ENCODE peak calls at places on chromosomes 2 and 18, in seven cellular contexts. M is heart left ventricle; N is esophagus squamous epithelium; E is tibial nerve; K is CD8-positive, alpha-beta T cell; O is PC-3; Y is HCT116. P is an unnamed sample. For H3K4me1 and H3K36me3, the result is how much of the 10 kb centered on the place peaks cover.

GRCh38 chr18:23077493-23078256 is 57.6 kb upstream of the CABLES1 start:
- DNase-seq in M (no peak), N (no peak), E (no peak), K (no peak), O (peak), Y (no peak), P (no peak)

GRCh38 chr2:66987747-66988146 is 409.4 kb upstream of the ETAA1 start:
- DNase-seq in M (no peak), N (no peak), E (no peak), K (no peak), O (no peak), Y (no peak), P (no peak)

GRCh38 chr18:79397288-79397829 is 1.6 kb downstream of the NFATC1 start:
- DNase-seq in M (peak), N (no peak), E (no peak), K (no peak), O (no peak), Y (no peak), P (no peak)

GRCh38 chr2:138536302-138536701 is 34.7 kb downstream of the SPOPL start:
- DNase-seq in M (no peak), N (no peak), E (no peak), K (no peak), O (no peak), Y (no peak), P (peak)

GRCh38 chr2:127080941-127081769 is 25.8 kb downstream of the BIN1 start:
- DNase-seq in M (no peak), N (no peak), E (no peak), K (peak), O (no peak), Y (no peak), P (no peak)

GRCh38 chr2:42493885-42494433 is at the start of gene KCNG3:
- DNase-seq in M (peak), N (no peak), E (peak), K (peak), O (peak), Y (no peak), P (peak)

GRCh38 chr2:84963692-84964405 is 7.1 kb upstream of the KCMF1 start:
- DNase-seq in M (no peak), N (no peak), E (no peak), K (no peak), O (peak), Y (no peak), P (no peak)

GRCh38 chr2:65215946-65216345 is 11.7 kb upstream of the ACTR2 start:
- DNase-seq in M (no peak), N (no peak), E (no peak), K (no peak), O (no peak), Y (no peak), P (no peak)

GRCh38 chr2:191222507-191222906 is 22.7 kb upstream of the MYO1B start:
- DNase-seq in M (peak), N (no peak), E (no peak), K (no peak), O (no peak), Y (no peak), P (peak)

GRCh38 chr18:45589559-45590041 is 25.7 kb upstream of the SLC14A2 start:
- DNase-seq in M (peak), N (no peak), E (no peak), K (no peak), O (peak), Y (no peak), P (no peak)

GRCh38 chr18:13159579-13159978 is 59.0 kb upstream of the LDLRAD4 start:
- DNase-seq in M (no peak), N (no peak), E (peak), K (no peak), O (peak), Y (peak), P (peak)

GRCh38 chr18:76948345-76948744 is 126.0 kb downstream of the ZNF236 start:
- DNase-seq in M (no peak), N (no peak), E (no peak), K (no peak), O (no peak), Y (no peak), P (no peak)

GRCh38 chr2:113175101-113175628 is 1.4 kb downstream of the PSD4 start:
- DNase-seq in M (no peak), N (peak), E (no peak), K (peak), O (no peak), Y (no peak), P (no peak)

GRCh38 chr18:42086288-42086687 is 131.3 kb downstream of the PIK3C3 start:
- DNase-seq in M (no peak), N (no peak), E (no peak), K (no peak), O (peak), Y (no peak), P (no peak)

GRCh38 chr18:48445540-48445939 is 36.4 kb upstream of the ZBTB7C start:
- DNase-seq in M (peak), N (no peak), E (peak), K (peak), O (peak), Y (peak), P (peak)

GRCh38 chr2:10120158-10120937 is 2.2 kb upstream of the RRM2 start:
- DNase-seq in M (peak), N (peak), E (peak), K (peak), O (peak), Y (peak), P (peak)

GRCh38 chr2:191171708-191172355 is 21.0 kb upstream of the STAT4 start:
- DNase-seq in M (no peak), N (no peak), E (no peak), K (no peak), O (peak), Y (no peak), P (no peak)

GRCh38 chr18:68992719-68993482 is 195.0 kb downstream of the CCDC102B start:
- DNase-seq in M (no peak), N (no peak), E (no peak), K (no peak), O (no peak), Y (no peak), P (peak)

GRCh38 chr18:31041346-31042067 is 1.0 kb downstream of the DSC3 start:
- DNase-seq in M (no peak), N (no peak), E (no peak), K (no peak), O (peak), Y (no peak), P (no peak)

GRCh38 chr2:136423516-136423996 is 305.6 kb upstream of the CXCR4 start:
- DNase-seq in M (peak), N (no peak), E (peak), K (peak), O (peak), Y (peak), P (peak)

GRCh38 chr2:99448556-99448955 is 41.3 kb downstream of the REV1 start:
- DNase-seq in M (no peak), N (no peak), E (no peak), K (no peak), O (peak), Y (no peak), P (no peak)

GRCh38 chr18:79911009-79911870 is 40.2 kb downstream of the SLC66A2 start:
- DNase-seq in M (no peak), N (no peak), E (no peak), K (no peak), O (no peak), Y (no peak), P (no peak)

GRCh38 chr2:238684362-238685326 is 163.2 kb upstream of the TWIST2 start:
- DNase-seq in M (peak), N (no peak), E (peak), K (no peak), O (peak), Y (peak), P (no peak)

GRCh38 chr2:86480105-86480504 is 38.9 kb downstream of the KDM3A start:
- DNase-seq in M (peak), N (no peak), E (no peak), K (no peak), O (no peak), Y (no peak), P (no peak)

DNA sequence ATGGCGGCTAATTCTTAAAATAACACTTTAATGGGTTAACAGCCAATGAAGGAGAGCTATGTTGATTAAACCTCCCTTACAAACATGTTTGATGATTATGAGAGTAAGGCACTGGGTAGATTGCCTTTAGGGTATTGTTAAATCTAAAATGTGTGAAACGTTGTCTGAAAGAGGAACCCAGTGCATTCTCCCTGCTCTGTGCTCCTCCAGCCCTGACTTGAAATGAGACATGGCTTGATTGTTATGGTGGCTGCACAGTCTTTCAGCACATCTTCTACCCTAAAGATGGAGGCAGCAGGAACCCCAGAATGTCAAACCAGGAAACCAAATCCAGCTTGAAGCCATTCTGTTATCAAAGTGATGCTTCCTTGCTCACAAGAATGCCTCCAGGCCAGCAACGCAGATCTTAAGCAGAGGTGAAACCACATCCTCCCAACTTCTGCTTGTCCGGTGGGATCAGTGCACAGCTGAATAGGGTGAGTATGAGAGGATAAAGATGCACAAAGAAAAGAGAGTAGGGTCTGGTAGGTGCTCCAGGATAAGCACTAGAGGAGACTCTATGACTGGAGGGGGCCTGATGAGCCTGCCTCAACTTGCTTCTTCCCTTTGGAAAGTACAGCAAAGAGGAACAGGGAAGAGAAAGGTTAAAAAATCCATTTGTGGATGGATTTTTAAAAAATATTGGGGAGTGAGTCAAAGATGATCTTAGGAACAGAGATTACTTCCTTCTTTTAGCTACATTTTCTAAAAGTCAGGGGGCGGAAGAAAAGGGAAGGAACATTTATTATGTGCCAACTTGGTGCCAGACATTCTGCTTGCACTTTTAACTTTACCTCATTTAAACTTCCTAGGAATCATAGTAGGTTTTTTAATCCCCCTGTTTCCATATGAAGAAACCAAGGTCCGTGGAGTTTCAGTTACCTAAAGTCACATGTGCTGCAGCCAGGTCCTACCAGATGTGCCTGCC is 523.0 kb downstream of the TXNL1 start:
- DNase-seq in M (no peak), N (no peak), E (no peak), K (no peak), O (no peak), Y (no peak), P (no peak)
- H3K4me3 ChIP-seq in M (no peak), N (no peak), E (no peak), K (no peak), O (no peak), Y (no peak), P (no peak)

GRCh38 chr18:55419939-55420664 is 167.9 kb downstream of the TCF4 start:
- DNase-seq in M (no peak), N (no peak), E (no peak), K (no peak), O (no peak), Y (no peak), P (no peak)

GRCh38 chr18:55420977-55421611 is 166.9 kb downstream of the TCF4 start:
- DNase-seq in M (no peak), N (no peak), E (no peak), K (no peak), O (no peak), Y (no peak), P (no peak)

GRCh38 chr18:55421612-55422381 is 166.2 kb downstream of the TCF4 start:
- DNase-seq in M (no peak), N (no peak), E (peak), K (no peak), O (no peak), Y (no peak), P (peak)

GRCh38 chr18:55419132-55419938 is 168.7 kb downstream of the TCF4 start:
- DNase-seq in M (no peak), N (no peak), E (no peak), K (no peak), O (no peak), Y (no peak), P (no peak)

GRCh38 chr18:55420665-55420964 is 167.4 kb downstream of the TCF4 start:
- DNase-seq in M (no peak), N (no peak), E (no peak), K (no peak), O (no peak), Y (no peak), P (no peak)
- H3K4me1 ChIP-seq in M (under half), N (under half), E (under half), K (under half), O (under half), Y (under half), P (under half)

GRCh38 chr2:187497140-187497539 is 49.1 kb upstream of the CALCRL start:
- DNase-seq in M (no peak), N (no peak), E (no peak), K (no peak), O (no peak), Y (no peak), P (no peak)

GRCh38 chr2:187493877-187494568 is 46.0 kb upstream of the CALCRL start:
- DNase-seq in M (no peak), N (no peak), E (no peak), K (no peak), O (no peak), Y (no peak), P (no peak)

GRCh38 chr2:187497858-187498463 is 49.9 kb upstream of the CALCRL start:
- DNase-seq in M (no peak), N (no peak), E (peak), K (no peak), O (peak), Y (peak), P (no peak)

DNA sequence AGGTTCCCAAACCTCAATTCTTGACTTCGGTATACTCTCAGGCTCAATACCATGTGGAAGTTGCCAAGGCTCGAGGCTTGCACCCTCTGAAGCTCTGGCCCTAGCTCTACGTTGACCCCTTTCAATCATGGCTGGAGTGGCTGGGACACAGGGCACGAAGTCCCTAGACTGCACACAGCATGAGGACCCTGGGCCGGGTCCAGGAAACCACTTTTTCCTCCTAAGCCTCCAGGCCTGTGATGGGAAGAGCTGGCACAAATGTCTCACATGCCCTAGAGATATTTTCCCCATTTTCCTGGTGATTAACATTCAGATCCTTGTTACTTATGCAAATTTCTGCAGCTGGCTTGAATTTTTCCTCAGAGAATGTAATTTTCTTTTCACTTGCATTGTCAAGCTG is 45.1 kb upstream of the CALCRL start:
- DNase-seq in M (no peak), N (no peak), E (no peak), K (no peak), O (no peak), Y (no peak), P (no peak)
- H3K36me3 ChIP-seq in M (under half), N (under half), E (under half), K (under half), O (under half), Y (under half), P (under half)

GRCh38 chr2:36481709-36482108 is 116.3 kb downstream of the FEZ2 start:
- DNase-seq in M (no peak), N (no peak), E (no peak), K (no peak), O (no peak), Y (no peak), P (no peak)
- H3K4me3 ChIP-seq in M (no peak), N (no peak), E (no peak), K (no peak), O (no peak), Y (no peak), P (no peak)

GRCh38 chr2:236964291-236964690 is 121.4 kb upstream of the COPS8 start:
- DNase-seq in M (no peak), N (no peak), E (peak), K (no peak), O (no peak), Y (no peak), P (no peak)

GRCh38 chr2:236965841-236966096 is 119.9 kb upstream of the COPS8 start:
- DNase-seq in M (no peak), N (no peak), E (no peak), K (no peak), O (no peak), Y (no peak), P (no peak)

GRCh38 chr2:236967499-236967783 is 118.2 kb upstream of the COPS8 start:
- DNase-seq in M (no peak), N (no peak), E (no peak), K (no peak), O (no peak), Y (no peak), P (no peak)

GRCh38 chr2:236963631-236964030 is 122.1 kb upstream of the COPS8 start:
- DNase-seq in M (no peak), N (no peak), E (no peak), K (no peak), O (no peak), Y (no peak), P (no peak)

DNA sequence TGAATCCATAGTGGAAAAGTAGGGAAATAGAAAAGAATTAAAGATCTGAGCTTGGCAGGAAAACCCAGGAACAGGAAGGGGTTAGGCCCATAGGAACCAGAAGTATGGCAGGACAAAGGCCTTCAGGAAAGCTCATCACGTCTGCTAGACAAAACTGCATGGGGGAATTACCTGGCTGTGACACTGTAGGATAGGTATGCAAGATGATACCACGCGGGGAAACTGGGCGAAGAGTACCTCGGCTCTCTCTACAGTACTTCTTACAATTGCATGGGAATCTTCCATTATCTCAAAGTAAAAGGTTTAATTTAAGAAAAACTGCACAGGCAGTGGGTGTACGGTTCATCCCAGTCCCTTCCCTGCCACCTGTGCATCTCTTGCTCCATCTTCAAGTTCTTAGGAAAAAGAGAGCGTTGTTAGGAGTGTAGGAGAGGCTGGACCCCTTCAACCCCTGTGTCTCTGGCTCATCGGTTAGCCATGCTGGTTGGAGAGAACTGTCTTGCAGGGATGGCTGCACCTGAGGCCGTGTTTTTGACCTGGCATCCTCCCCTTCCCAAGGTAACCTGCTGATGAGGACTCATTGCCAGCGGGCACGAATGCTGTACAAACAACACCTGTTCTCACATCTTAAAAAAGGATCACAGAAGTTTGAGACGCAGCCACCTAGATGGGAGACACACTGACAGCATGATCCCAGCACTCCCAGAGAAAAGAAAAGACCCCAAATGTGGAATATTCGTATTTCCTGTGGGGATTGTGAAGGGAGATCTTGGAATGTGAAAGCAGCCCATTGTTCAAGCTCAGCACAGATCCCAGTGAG is 120.5 kb upstream of the COPS8 start:
- DNase-seq in M (no peak), N (no peak), E (no peak), K (no peak), O (no peak), Y (no peak), P (no peak)
- H3K4me1 ChIP-seq in M (under half), N (under half), E (under half), K (under half), O (under half), Y (under half), P (under half)

GRCh38 chr2:54634564-54635511 is 88.6 kb upstream of the EML6 start:
- DNase-seq in M (peak), N (no peak), E (peak), K (peak), O (no peak), Y (no peak), P (peak)
- H3K36me3 ChIP-seq in M (under half), N (half or more), E (under half), K (half or more), O (half or more), Y (under half), P (under half)

GRCh38 chr2:75710220-75710576 is 517 bp downstream of the GCFC2 start:
- DNase-seq in M (no peak), N (no peak), E (peak), K (no peak), O (no peak), Y (no peak), P (no peak)

GRCh38 chr2:75705921-75706320 is 4.8 kb downstream of the GCFC2 start:
- DNase-seq in M (no peak), N (no peak), E (no peak), K (no peak), O (peak), Y (no peak), P (no peak)

GRCh38 chr2:75710577-75711253 is at the start of gene GCFC2:
- DNase-seq in M (peak), N (peak), E (peak), K (peak), O (peak), Y (peak), P (peak)

GRCh38 chr2:75709297-75709696 is 1.4 kb downstream of the GCFC2 start:
- DNase-seq in M (no peak), N (no peak), E (no peak), K (no peak), O (no peak), Y (no peak), P (no peak)

DNA sequence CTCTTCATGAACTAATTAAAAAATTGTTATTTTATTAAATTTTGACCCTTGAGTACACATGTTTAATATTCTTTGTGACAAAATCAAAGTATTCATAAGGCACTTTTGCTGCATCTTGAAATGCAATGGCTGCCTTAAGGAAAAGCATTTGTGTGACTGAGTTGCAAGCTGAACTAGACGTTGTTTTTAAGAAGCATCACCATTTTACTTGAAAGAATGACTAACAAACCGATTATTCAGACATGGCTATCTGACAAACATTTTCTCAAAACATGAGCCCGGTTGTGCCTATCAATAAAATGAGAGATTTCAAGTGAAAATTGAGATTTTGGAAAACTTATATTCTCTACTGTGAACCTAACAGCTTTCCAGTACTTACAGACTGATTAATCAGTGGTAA is 2.8 kb downstream of the GCFC2 start:
- DNase-seq in M (no peak), N (no peak), E (no peak), K (no peak), O (no peak), Y (no peak), P (no peak)
- H3K4me3 ChIP-seq in M (no peak), N (no peak), E (no peak), K (no peak), O (no peak), Y (no peak), P (no peak)

DNA sequence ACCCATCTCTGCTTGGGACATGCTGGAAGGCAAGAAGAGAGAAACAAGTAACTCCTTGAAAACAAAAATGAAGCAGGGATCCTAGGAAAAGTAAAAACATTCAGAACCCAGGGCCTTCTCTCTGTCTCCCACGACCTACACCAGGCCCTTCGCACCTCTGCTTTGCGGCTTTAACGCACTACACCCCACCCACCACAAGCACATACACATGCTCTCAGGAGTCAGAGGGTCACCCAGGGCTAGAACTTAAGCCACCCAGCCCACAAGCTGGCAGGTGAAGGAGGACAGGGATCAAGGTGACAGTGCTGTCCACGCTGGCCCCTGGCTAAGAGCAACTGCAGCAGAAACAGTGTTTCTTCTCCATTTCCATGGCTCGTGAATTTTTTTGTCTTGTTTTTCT is 72.2 kb downstream of the BCL11A start:
- DNase-seq in M (no peak), N (no peak), E (no peak), K (no peak), O (no peak), Y (no peak), P (no peak)
- H3K4me1 ChIP-seq in M (under half), N (under half), E (under half), K (under half), O (under half), Y (under half), P (under half)

P was measured in BE2C.